ENCODE peak calls at places on chromosome 18, in six cellular contexts. U is H1, L is HCT116, F is K562, B is HepG2, P is SK-N-SH. H is an unnamed sample.

GRCh38 chr18:10442551-10442971 is 11.9 kb upstream of the APCDD1 start:
- DNase-seq in F (no peak), P (no peak), U (no peak), L (no peak), B (no peak), H (no peak)

GRCh38 chr18:69365658-69366057 is 35.0 kb upstream of the DOK6 start:
- DNase-seq in U (no peak), L (no peak), F (no peak), P (no peak), B (no peak), H (peak)

GRCh38 chr18:60910534-60910933 is 422.7 kb upstream of the CDH20 start:
- DNase-seq in L (no peak), F (no peak), B (no peak), U (no peak), P (no peak), H (no peak)

GRCh38 chr18:48436907-48437306 is 27.7 kb upstream of the ZBTB7C start:
- DNase-seq in L (no peak), P (no peak), B (no peak), F (no peak), U (no peak), H (no peak)

GRCh38 chr18:41486581-41486980 is 468.5 kb upstream of the PIK3C3 start:
- DNase-seq in L (no peak), B (no peak), U (no peak), F (no peak), P (no peak), H (no peak)

GRCh38 chr18:44761812-44762211 is 81.1 kb downstream of the SETBP1 start:
- DNase-seq in B (no peak), F (no peak), L (no peak), U (no peak), P (no peak), H (no peak)

GRCh38 chr18:47420130-47420529 is 168.7 kb upstream of the SKOR2 start:
- DNase-seq in F (no peak), B (no peak), P (no peak), U (no peak), L (no peak), H (no peak)

GRCh38 chr18:32308493-32309120 is 118.8 kb downstream of the MEP1B start:
- DNase-seq in F (peak), B (no peak), P (no peak), U (no peak), L (peak), H (peak)

GRCh38 chr18:23857756-23858155 is 156.8 kb upstream of the TTC39C start:
- DNase-seq in P (no peak), L (no peak), F (no peak), U (no peak), B (peak), H (no peak)

GRCh38 chr18:10381951-10382350 is 72.5 kb upstream of the APCDD1 start:
- DNase-seq in P (no peak), B (no peak), F (no peak), U (no peak), L (no peak), H (no peak)

GRCh38 chr18:69071680-69072079 is 273.8 kb downstream of the CCDC102B start:
- DNase-seq in F (no peak), B (no peak), P (no peak), U (no peak), L (no peak), H (no peak)

GRCh38 chr18:46310258-46310657 is 206.1 kb downstream of the HAUS1 start:
- DNase-seq in F (no peak), U (no peak), L (no peak), P (no peak), B (no peak), H (no peak)

GRCh38 chr18:34880403-34880802 is 160.8 kb upstream of the MAPRE2 start:
- DNase-seq in L (no peak), P (no peak), U (no peak), B (no peak), F (no peak), H (no peak)

GRCh38 chr18:31931163-31931885 is 11.6 kb downstream of the TRAPPC8 start:
- DNase-seq in P (peak), B (no peak), U (no peak), F (no peak), L (no peak), H (no peak)

GRCh38 chr18:58417752-58418151 is 211.1 kb downstream of the ALPK2 start:
- DNase-seq in P (no peak), F (no peak), L (no peak), U (no peak), B (peak), H (no peak)

GRCh38 chr18:57273194-57273593 is 79.2 kb upstream of the ST8SIA3 start:
- DNase-seq in P (no peak), F (no peak), B (peak), L (no peak), U (no peak), H (no peak)

GRCh38 chr18:23291456-23292205 is 156.3 kb downstream of the CABLES1 start:
- DNase-seq in B (no peak), U (no peak), P (no peak), L (peak), F (no peak), H (no peak)

GRCh38 chr18:68740966-68741365 is 26.1 kb upstream of the TMX3 start:
- DNase-seq in U (no peak), B (no peak), L (no peak), F (no peak), P (no peak), H (no peak)

GRCh38 chr18:79548986-79549637 is 130.5 kb upstream of the CTDP1 start:
- DNase-seq in L (no peak), U (no peak), F (no peak), P (no peak), B (no peak), H (no peak)

GRCh38 chr18:4016391-4017049 is 438.6 kb downstream of the DLGAP1 start:
- DNase-seq in L (no peak), F (no peak), B (no peak), U (no peak), P (no peak), H (no peak)

GRCh38 chr18:22713511-22713910 is 219.6 kb upstream of the RBBP8 start:
- DNase-seq in B (no peak), P (no peak), F (no peak), L (no peak), U (no peak), H (no peak)

GRCh38 chr18:10543277-10543676 is 17.4 kb downstream of the NAPG start:
- DNase-seq in L (no peak), B (no peak), P (no peak), U (no peak), F (no peak), H (no peak)

GRCh38 chr18:35127201-35127600 is 86.0 kb downstream of the MAPRE2 start:
- DNase-seq in B (peak), F (peak), P (no peak), L (no peak), U (no peak), H (no peak)

GRCh38 chr18:9825571-9826073 is 60.2 kb upstream of the TXNDC2 start:
- DNase-seq in B (peak), P (no peak), L (peak), F (peak), U (no peak), H (peak)

GRCh38 chr18:37449618-37450017 is 116.0 kb downstream of the CELF4 start:
- DNase-seq in P (no peak), B (no peak), L (no peak), U (no peak), F (no peak), H (no peak)

GRCh38 chr18:1604751-1605150 is 700.1 kb downstream of the ADCYAP1 start:
- DNase-seq in U (no peak), P (no peak), L (no peak), F (no peak), B (no peak), H (no peak)

GRCh38 chr18:79764131-79764530 is 33.6 kb upstream of the KCNG2 start:
- DNase-seq in F (no peak), P (no peak), U (no peak), L (no peak), B (no peak), H (no peak)

GRCh38 chr18:28459587-28459986 is 282.7 kb upstream of the CDH2 start:
- DNase-seq in L (no peak), U (no peak), P (no peak), B (peak), F (no peak), H (no peak)

GRCh38 chr18:58026857-58027256 is 17.2 kb upstream of the NEDD4L start:
- DNase-seq in F (no peak), P (no peak), L (no peak), B (no peak), U (no peak), H (no peak)

GRCh38 chr18:22283397-22283796 is 114.0 kb downstream of the GATA6 start:
- DNase-seq in L (no peak), P (no peak), F (no peak), U (no peak), B (no peak), H (no peak)

DNA sequence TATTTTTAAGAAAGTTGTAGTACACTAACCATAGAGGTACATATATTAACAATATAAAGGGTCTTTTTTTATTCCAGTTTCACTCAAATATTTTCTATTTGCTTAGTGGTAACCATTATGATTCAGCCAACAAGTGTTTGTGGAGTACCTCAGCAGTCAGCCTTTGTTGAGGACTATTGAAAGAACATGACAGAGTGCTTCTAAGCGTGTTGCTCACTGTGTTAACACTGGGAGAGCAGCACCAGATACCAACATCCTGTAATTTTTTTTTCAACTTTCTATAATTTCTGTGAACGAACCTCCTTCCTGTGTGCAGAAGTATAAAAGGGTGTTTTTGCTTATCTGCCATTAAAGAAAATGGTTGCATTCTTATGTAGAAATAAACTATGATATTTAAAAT is 239.0 kb downstream of the PHLPP1 start:
- DNase-seq in F (no peak), B (peak), U (no peak), L (no peak), P (no peak), H (no peak)
- TF ChIP-seq JUND in F (no peak), B (no peak), U (no peak), L (no peak), P (no peak), H (no peak)

GRCh38 chr18:75408554-75409506 is 18.7 kb downstream of the SMIM21 start:
- DNase-seq in L (peak), P (no peak), U (no peak), B (peak), F (peak), H (no peak)

GRCh38 chr18:75405341-75405740 is 22.2 kb downstream of the SMIM21 start:
- DNase-seq in U (no peak), P (no peak), B (no peak), L (no peak), F (no peak), H (no peak)

GRCh38 chr18:75407468-75408437 is 19.8 kb downstream of the SMIM21 start:
- DNase-seq in B (no peak), L (no peak), F (no peak), U (peak), P (no peak), H (no peak)

GRCh38 chr18:75410611-75411010 is 16.9 kb downstream of the SMIM21 start:
- DNase-seq in F (no peak), B (no peak), P (no peak), L (no peak), U (no peak), H (no peak)

GRCh38 chr18:75406491-75407445 is 20.7 kb downstream of the SMIM21 start:
- DNase-seq in P (no peak), F (no peak), U (no peak), B (no peak), L (no peak), H (no peak)
- TF ChIP-seq JUND in P (no peak), F (no peak), U (no peak), B (no peak), L (no peak), H (no peak)

GRCh38 chr18:2939317-2939716 is 73.6 kb downstream of the LPIN2 start:
- DNase-seq in B (peak), F (no peak), P (no peak), U (no peak), L (no peak), H (no peak)
- TF ChIP-seq JUND in B (no peak), F (no peak), P (no peak), U (no peak), L (no peak), H (no peak)

DNA sequence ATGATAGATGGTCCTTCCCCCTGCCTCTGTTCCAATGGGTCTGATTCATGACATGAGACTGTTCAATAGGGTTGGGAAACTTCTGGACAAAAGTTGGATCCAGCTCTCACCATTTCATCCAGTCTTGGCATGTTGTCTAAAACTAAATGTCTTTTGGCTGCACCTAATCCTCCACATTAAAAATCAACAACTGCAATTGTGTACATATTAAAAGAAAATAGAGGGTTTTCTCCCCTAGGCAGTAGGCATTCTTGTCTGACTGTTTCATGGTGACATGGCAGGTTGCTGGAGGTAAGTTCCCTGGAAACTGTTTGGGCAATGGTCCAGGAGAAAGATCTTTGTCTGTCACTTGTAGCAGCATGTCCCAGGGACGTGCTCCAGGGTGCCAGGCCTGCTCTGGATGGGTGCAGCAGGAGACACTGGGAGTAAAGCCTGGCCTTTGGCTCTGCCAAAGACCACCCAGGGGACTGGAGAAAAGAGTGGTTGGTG is 135.8 kb downstream of the TCF4 start:
- DNase-seq in F (peak), P (no peak), U (no peak), B (no peak), L (no peak), H (peak)
- TF ChIP-seq JUND in F (no peak), P (no peak), U (no peak), B (no peak), L (no peak), H (peak)